ENCODE peak calls at places on chromosomes 1 and 21, in four cellular contexts. One of them, this sample, is unnamed.

GRCh38 chr21:17200250-17200649 is 312.6 kb upstream of the CXADR start:
- DNase-seq in K562: no peak
- DNase-seq in SK-N-SH: no peak
- DNase-seq in H1: no peak
- DNase-seq in this sample: no peak

GRCh38 chr1:83102630-83103071 is 896.3 kb downstream of the TTLL7 start:
- DNase-seq in H1: no peak
- DNase-seq in SK-N-SH: no peak
- DNase-seq in K562: no peak
- DNase-seq in this sample: no peak

GRCh38 chr1:58249729-58250586 is 296.6 kb downstream of the OMA1 start:
- DNase-seq in SK-N-SH: peak
- DNase-seq in K562: peak
- DNase-seq in H1: peak
- DNase-seq in this sample: peak

GRCh38 chr1:171715813-171716251 is 26.0 kb downstream of the VAMP4 start:
- DNase-seq in K562: no peak
- DNase-seq in SK-N-SH: no peak
- DNase-seq in H1: no peak
- DNase-seq in this sample: no peak

GRCh38 chr1:205191127-205191577 is 20.4 kb downstream of the DSTYK start:
- DNase-seq in K562: no peak
- DNase-seq in SK-N-SH: no peak
- DNase-seq in H1: no peak
- DNase-seq in this sample: no peak

GRCh38 chr1:54543729-54544496 is 4.1 kb upstream of the ACOT11 start:
- DNase-seq in H1: no peak
- DNase-seq in K562: peak
- DNase-seq in SK-N-SH: peak
- DNase-seq in this sample: no peak

GRCh38 chr1:22288593-22289241 is 145.8 kb upstream of the WNT4 start:
- DNase-seq in SK-N-SH: peak
- DNase-seq in K562: no peak
- DNase-seq in H1: no peak
- DNase-seq in this sample: no peak

GRCh38 chr1:15323351-15323988 is 76.4 kb downstream of the FHAD1 start:
- DNase-seq in K562: peak
- DNase-seq in H1: peak
- DNase-seq in SK-N-SH: peak
- DNase-seq in this sample: peak

GRCh38 chr1:110645962-110646735 is 28.6 kb downstream of the KCNA3 start:
- DNase-seq in SK-N-SH: no peak
- DNase-seq in K562: no peak
- DNase-seq in H1: no peak
- DNase-seq in this sample: no peak

GRCh38 chr1:12708956-12709555 is 6.9 kb upstream of the AADACL3 start:
- DNase-seq in H1: no peak
- DNase-seq in SK-N-SH: no peak
- DNase-seq in K562: no peak
- DNase-seq in this sample: no peak

DNA sequence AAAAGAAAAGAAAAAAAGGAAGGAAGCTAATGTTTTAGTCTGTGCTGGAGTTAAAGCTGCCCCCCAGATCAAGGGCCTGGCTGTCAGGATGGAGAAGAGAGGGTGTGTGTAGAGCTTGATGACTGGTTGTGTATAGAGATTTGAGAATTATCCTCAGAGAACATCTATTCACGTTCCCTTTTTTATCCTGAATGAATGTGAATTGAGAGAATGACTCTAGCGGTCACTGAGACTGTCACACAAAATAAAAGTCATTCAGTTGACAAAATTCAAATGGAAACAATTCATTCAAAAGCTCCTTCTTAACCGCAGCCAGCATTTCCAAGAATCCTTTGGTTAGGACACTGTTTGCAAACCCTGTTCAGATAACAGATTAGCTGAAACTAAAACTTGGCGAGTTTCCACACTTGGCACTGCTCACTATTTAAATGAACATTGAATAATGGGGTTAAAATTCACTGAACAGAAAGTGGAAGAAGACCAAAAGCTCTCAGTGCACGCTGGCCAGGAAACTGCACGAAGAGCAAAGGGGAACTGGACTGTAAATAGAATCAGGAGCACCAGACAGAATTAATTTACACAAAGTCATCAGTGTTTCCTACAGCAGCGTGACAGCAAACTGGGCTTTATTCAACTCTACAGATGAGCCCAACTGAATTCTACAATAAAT is 13.6 kb upstream of the FAM89A start:
- DNase-seq in H1: no peak
- DNase-seq in K562: peak
- DNase-seq in SK-N-SH: no peak
- DNase-seq in this sample: no peak
- TF ChIP-seq TEAD4 in H1: no peak
- TF ChIP-seq TEAD4 in K562: no peak
- TF ChIP-seq TEAD4 in SK-N-SH: no peak
- TF ChIP-seq TEAD4 in this sample: no peak

GRCh38 chr1:169959696-169960095 is 66.0 kb upstream of the SCYL3 start:
- DNase-seq in SK-N-SH: no peak
- DNase-seq in H1: no peak
- DNase-seq in K562: no peak
- DNase-seq in this sample: no peak
- TF ChIP-seq TEAD4 in SK-N-SH: no peak
- TF ChIP-seq TEAD4 in H1: no peak
- TF ChIP-seq TEAD4 in K562: no peak
- TF ChIP-seq TEAD4 in this sample: no peak

DNA sequence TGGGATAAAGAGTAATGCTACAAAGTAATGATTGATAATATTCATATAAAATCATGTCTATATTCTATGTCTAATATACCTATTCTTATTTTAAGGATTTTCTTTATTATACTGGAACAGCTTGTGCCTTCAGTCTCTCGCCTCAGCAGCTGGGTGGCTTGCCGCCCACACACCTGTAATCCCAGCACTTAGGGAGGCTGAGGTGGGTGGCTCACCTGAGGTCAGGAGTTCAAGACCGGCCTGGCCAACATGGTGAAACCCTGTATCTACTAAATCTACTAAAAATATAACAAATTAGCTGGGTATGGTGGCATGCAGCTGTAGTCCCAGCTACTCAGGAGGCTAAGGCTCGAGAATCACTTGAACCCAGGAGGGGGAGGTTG is 7.6 kb upstream of the TRNAU1AP start:
- DNase-seq in K562: no peak
- DNase-seq in SK-N-SH: no peak
- DNase-seq in H1: no peak
- DNase-seq in this sample: no peak
- TF ChIP-seq TEAD4 in K562: no peak
- TF ChIP-seq TEAD4 in SK-N-SH: no peak
- TF ChIP-seq TEAD4 in H1: no peak
- TF ChIP-seq TEAD4 in this sample: no peak

GRCh38 chr21:41924355-41924754 is 29.5 kb downstream of the C2CD2 start:
- DNase-seq in SK-N-SH: no peak
- DNase-seq in K562: no peak
- DNase-seq in H1: no peak
- DNase-seq in this sample: no peak
- TF ChIP-seq TEAD4 in SK-N-SH: no peak
- TF ChIP-seq TEAD4 in K562: no peak
- TF ChIP-seq TEAD4 in H1: no peak
- TF ChIP-seq TEAD4 in this sample: no peak

GRCh38 chr1:226149806-226150205 is 36.7 kb downstream of the ACBD3 start:
- DNase-seq in K562: no peak
- DNase-seq in H1: no peak
- DNase-seq in SK-N-SH: peak
- DNase-seq in this sample: no peak

GRCh38 chr1:226144045-226144444 is 42.5 kb downstream of the ACBD3 start:
- DNase-seq in K562: no peak
- DNase-seq in H1: no peak
- DNase-seq in SK-N-SH: no peak
- DNase-seq in this sample: no peak

GRCh38 chr1:226148121-226148648 is 38.4 kb downstream of the ACBD3 start:
- DNase-seq in H1: no peak
- DNase-seq in K562: no peak
- DNase-seq in SK-N-SH: no peak
- DNase-seq in this sample: no peak
- TF ChIP-seq TEAD4 in H1: no peak
- TF ChIP-seq TEAD4 in K562: no peak
- TF ChIP-seq TEAD4 in SK-N-SH: no peak
- TF ChIP-seq TEAD4 in this sample: no peak

GRCh38 chr1:67611841-67612240 is 73.2 kb upstream of the GADD45A start:
- DNase-seq in SK-N-SH: no peak
- DNase-seq in H1: no peak
- DNase-seq in K562: no peak
- DNase-seq in this sample: no peak

GRCh38 chr1:67610450-67610849 is 74.6 kb upstream of the GADD45A start:
- DNase-seq in SK-N-SH: no peak
- DNase-seq in K562: no peak
- DNase-seq in H1: no peak
- DNase-seq in this sample: no peak

GRCh38 chr1:67614511-67614934 is 70.5 kb upstream of the GADD45A start:
- DNase-seq in H1: no peak
- DNase-seq in K562: no peak
- DNase-seq in SK-N-SH: no peak
- DNase-seq in this sample: no peak

GRCh38 chr1:67609942-67610341 is 75.1 kb upstream of the GADD45A start:
- DNase-seq in H1: no peak
- DNase-seq in K562: no peak
- DNase-seq in SK-N-SH: no peak
- DNase-seq in this sample: no peak

GRCh38 chr1:67612690-67613322 is 72.2 kb upstream of the GADD45A start:
- DNase-seq in K562: no peak
- DNase-seq in SK-N-SH: no peak
- DNase-seq in H1: no peak
- DNase-seq in this sample: no peak
- TF ChIP-seq TEAD4 in K562: no peak
- TF ChIP-seq TEAD4 in SK-N-SH: no peak
- TF ChIP-seq TEAD4 in H1: no peak
- TF ChIP-seq TEAD4 in this sample: no peak